ENCODE peak calls at places on chromosomes 3 and 15, in seven cellular contexts. Q, D, Y, K, X, M and U are unnamed samples.

GRCh38 chr15:98671060-98672008 is 23.0 kb downstream of the IGF1R start:
- DNase-seq in Y (no peak), K (no peak), X (no peak), Q (no peak), M (no peak), D (no peak), U (no peak)

GRCh38 chr3:197718904-197719303 is 17.8 kb downstream of the RUBCN start:
- DNase-seq in Q (peak), K (no peak), X (no peak), M (no peak), Y (no peak), D (no peak), U (no peak)

GRCh38 chr15:101008158-101009139 is 89.3 kb downstream of the LRRK1 start:
- DNase-seq in Q (no peak), Y (no peak), K (peak), D (peak), X (peak), M (peak), U (peak)

GRCh38 chr3:178078933-178079332 is 457.3 kb upstream of the KCNMB2 start:
- DNase-seq in Y (no peak), M (no peak), Q (no peak), X (no peak), K (no peak), D (no peak), U (no peak)

GRCh38 chr3:10503217-10503796 is 2.1 kb downstream of the ATP2B2 start:
- DNase-seq in X (no peak), D (no peak), M (no peak), Y (no peak), Q (no peak), K (no peak), U (no peak)

GRCh38 chr3:11498646-11499045 is 145.1 kb downstream of the VGLL4 start:
- DNase-seq in M (no peak), X (no peak), D (no peak), Y (no peak), Q (peak), K (peak), U (no peak)

GRCh38 chr3:122066331-122067213 is 11.4 kb downstream of the CD86 start:
- DNase-seq in D (no peak), Q (no peak), M (no peak), X (no peak), Y (no peak), K (no peak), U (no peak)

GRCh38 chr3:17479681-17480405 is 262.6 kb downstream of the TBC1D5 start:
- DNase-seq in M (no peak), D (no peak), K (no peak), Q (no peak), Y (no peak), X (no peak), U (no peak)